ENCODE peak calls at places on chromosomes 16 and 17, in five cellular contexts. H is PC-9; E is ovary; A is CD4-positive, alpha-beta memory T cell; K is heart right ventricle. L is an unnamed sample.

GRCh38 chr16:8260140-8260539 is 330.2 kb downstream of the TMEM114 start:
- DNase-seq in H (no peak), E (no peak), A (no peak), K (no peak), L (no peak)

GRCh38 chr17:82244413-82245140 is 15.7 kb downstream of the SLC16A3 start:
- DNase-seq in H (no peak), E (no peak), A (no peak), K (no peak), L (no peak)

GRCh38 chr17:35577826-35578194 is 561 bp downstream of the PEX12 start:
- DNase-seq in H (no peak), E (no peak), A (no peak), K (no peak), L (no peak)

GRCh38 chr17:17098426-17099035 is 56.3 kb downstream of the MPRIP start:
- DNase-seq in H (no peak), E (peak; percentile 63), A (no peak), K (peak; percentile 79), L (no peak)

GRCh38 chr16:10902999-10903398 is 26.0 kb downstream of the CIITA start:
- DNase-seq in H (no peak), E (no peak), A (no peak), K (no peak), L (no peak)

GRCh38 chr16:1276580-1276878 is 20.7 kb downstream of the TPSD1 start:
- DNase-seq in H (no peak), E (no peak), A (no peak), K (no peak), L (no peak)

GRCh38 chr17:49994085-49995054 is 654 bp downstream of the DLX3 start:
- DNase-seq in H (peak; percentile 18), E (no peak), A (no peak), K (no peak), L (no peak)

GRCh38 chr17:45316271-45317112 is at the start of gene MAP3K14:
- DNase-seq in H (peak; percentile 55), E (peak; percentile 73), A (peak; percentile 71), K (peak; percentile 60), L (peak; percentile 75)

GRCh38 chr17:52106638-52107261 is 51.8 kb downstream of the CA10 start:
- DNase-seq in H (peak; percentile 13), E (peak; percentile 60), A (peak; percentile 5), K (peak; percentile 8), L (peak; percentile 50)

GRCh38 chr17:75864448-75864871 is 9.3 kb upstream of the WBP2 start:
- DNase-seq in H (no peak), E (peak; percentile 86), A (peak; percentile 50), K (peak; percentile 84), L (peak; percentile 53)

GRCh38 chr17:1227917-1228751 is 42.1 kb upstream of the BHLHA9 start:
- DNase-seq in H (no peak), E (no peak), A (peak; percentile 22), K (peak; percentile 36), L (no peak)
- H3K27me3 ChIP-seq in H (peaks cover 35% of the 10 kb centered on the region), E (peaks cover 2% of the 10 kb centered on the region), A (no peaks in the 10 kb centered on the region), K (peaks cover 10% of the 10 kb centered on the region), L (peaks cover 60% of the 10 kb centered on the region)

GRCh38 chr17:38463451-38463858 is 35.2 kb downstream of the ARHGAP23 start:
- DNase-seq in H (no peak), E (no peak), A (no peak), K (peak; percentile 59), L (no peak)
- H3K27ac ChIP-seq in H (no peak overlapping the region), E (peak overlapping the region; percentile 91), A (no peak overlapping the region), K (peak overlapping the region; percentile 94), L (peak overlapping the region; percentile 85)

DNA sequence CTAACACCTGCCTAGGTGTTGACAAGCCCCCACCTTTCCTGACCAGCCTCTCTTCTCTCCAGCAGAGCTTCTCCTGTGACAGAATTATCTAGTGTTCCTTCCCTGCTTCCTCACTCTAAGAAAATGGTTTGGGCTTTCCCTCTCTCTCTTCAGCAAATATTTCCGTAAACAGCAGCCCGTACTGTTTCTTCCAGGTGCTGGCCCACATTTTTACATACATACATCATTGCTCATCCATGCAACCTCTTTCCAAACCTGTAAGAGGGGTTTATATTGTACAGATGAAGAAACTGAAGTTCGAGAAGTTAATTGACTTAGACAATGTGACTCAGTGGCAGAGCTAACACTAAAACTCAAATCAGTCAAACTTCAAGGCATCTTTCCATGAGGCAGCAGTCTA is 569 bp upstream of the TEKT3 start:
- DNase-seq in H (no peak), E (no peak), A (no peak), K (no peak), L (no peak)
- H3K4me3 ChIP-seq in H (no peak overlapping the region), E (peak overlapping the region; percentile 50), A (no peak overlapping the region), K (peak overlapping the region; percentile 59), L (peak overlapping the region; percentile 58)

GRCh38 chr17:79243603-79243990 is 169.0 kb downstream of the ENGASE start:
- DNase-seq in H (no peak), E (no peak), A (no peak), K (no peak), L (no peak)

GRCh38 chr17:79243996-79244395 is 169.4 kb downstream of the ENGASE start:
- DNase-seq in H (no peak), E (no peak), A (no peak), K (no peak), L (no peak)

GRCh38 chr17:79244665-79245064 is 170.0 kb downstream of the ENGASE start:
- DNase-seq in H (no peak), E (no peak), A (no peak), K (no peak), L (no peak)

GRCh38 chr17:79242393-79242792 is 167.8 kb downstream of the ENGASE start:
- DNase-seq in H (no peak), E (no peak), A (no peak), K (no peak), L (no peak)

DNA sequence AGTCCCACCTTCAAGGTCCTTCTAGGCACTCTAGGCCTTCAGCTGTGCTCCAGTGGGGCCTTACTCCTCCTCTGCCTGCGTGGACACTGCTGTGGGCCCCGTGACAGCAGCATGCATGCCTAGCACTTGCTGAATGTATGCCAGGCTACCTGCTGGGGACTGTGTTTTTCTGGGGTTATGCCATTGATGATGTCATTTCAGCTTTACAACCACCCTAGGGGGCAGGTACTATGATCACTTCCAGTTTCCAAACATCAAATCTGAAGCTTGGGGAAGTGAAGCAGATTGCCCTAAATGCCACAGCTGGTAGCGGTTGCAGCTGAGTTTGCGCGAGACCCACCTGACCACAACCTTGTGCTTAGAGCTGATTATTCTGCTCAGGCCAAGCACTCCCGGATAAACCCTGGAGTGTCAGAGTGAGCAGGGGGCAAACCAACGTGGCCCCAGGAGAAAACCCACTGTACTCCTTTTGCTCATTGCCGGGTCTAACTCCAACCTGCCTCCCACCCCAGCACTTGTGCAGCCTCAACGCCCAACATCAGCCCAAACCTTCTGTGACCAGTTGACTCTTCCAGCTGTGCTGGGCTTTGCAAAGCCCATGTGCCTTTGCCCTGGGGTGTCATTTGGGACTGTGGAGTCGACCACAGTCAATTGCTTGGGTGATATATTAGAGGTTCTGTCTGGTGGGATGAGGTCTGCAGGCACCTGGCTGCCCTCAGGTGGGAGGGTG is 168.4 kb downstream of the ENGASE start:
- DNase-seq in H (no peak), E (no peak), A (no peak), K (no peak), L (no peak)
- H3K27me3 ChIP-seq in H (peaks cover 76% of the 10 kb centered on the region), E (no peaks in the 10 kb centered on the region), A (no peaks in the 10 kb centered on the region), K (no peaks in the 10 kb centered on the region), L (no peaks in the 10 kb centered on the region)

DNA sequence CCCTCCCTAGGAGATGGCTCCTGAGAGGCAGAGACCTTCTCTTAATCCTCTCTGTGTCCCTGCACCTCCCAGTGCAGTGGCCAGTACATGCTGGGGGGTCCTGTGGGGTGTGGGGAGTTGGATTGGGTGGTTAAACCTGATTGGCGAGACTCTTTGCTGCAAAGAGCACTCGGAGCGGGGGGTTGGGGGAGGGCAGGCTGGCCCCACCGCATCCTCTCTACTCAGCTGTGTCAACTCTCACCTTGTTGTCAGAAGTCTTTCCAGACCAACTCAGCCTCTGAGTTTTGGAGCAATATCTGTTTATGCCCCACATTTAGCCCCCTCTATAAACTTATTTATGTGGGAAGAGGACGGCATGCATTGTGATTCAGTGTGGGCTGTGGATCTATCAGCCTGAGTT is 40.0 kb downstream of the SMARCE1 start:
- DNase-seq in H (no peak), E (no peak), A (peak; percentile 74), K (no peak), L (no peak)
- H3K27ac ChIP-seq in H (no peak overlapping the region), E (no peak overlapping the region), A (peak overlapping the region; percentile 97), K (no peak overlapping the region), L (no peak overlapping the region)

GRCh38 chr16:88970095-88970494 is 6.9 kb downstream of the CBFA2T3 start:
- DNase-seq in H (no peak), E (no peak), A (no peak), K (no peak), L (no peak)
- H3K4me3 ChIP-seq in H (no peak overlapping the region), E (no peak overlapping the region), A (no peak overlapping the region), K (no peak overlapping the region), L (no peak overlapping the region)

GRCh38 chr16:51134876-51135275 is 16.2 kb downstream of the SALL1 start:
- DNase-seq in H (no peak), E (no peak), A (no peak), K (no peak), L (no peak)
- H3K27me3 ChIP-seq in H (peaks cover 74% of the 10 kb centered on the region), E (no peaks in the 10 kb centered on the region), A (no peaks in the 10 kb centered on the region), K (peaks cover 11% of the 10 kb centered on the region), L (peaks cover 30% of the 10 kb centered on the region)

DNA sequence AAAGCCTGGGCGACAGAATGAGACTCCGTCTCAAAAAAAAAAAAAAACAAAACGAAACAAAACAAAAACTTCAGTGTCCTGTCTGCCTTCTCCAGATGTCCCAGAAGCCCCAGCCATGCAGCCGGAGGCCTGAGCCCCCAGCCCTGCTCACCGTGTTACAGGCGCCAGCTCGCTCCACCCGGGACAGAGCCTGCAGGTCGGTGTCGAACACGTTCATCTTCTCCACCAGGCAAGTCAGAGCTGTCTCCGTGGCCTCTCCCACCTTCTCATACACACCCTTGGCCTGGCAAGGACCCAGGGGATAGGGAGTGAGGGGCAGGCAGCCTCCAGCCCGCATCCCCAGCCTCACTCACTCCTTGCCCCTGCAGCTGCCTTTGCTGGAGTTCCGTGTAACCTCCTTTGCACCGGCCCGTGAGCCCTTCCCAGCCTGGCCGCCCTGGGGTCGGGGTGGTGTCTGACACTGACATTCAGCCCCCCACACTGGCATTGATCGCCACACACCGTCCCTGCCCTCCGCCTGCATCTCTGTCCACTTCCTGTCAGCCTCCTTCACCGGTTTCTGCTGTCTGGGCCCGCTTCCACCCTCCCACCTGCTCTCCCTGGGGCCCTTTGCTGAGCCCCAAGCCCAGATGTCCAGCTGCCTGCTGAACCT is 20.9 kb downstream of the ATP2A3 start:
- DNase-seq in H (no peak), E (no peak), A (no peak), K (no peak), L (no peak)
- H3K27ac ChIP-seq in H (no peak overlapping the region), E (no peak overlapping the region), A (no peak overlapping the region), K (no peak overlapping the region), L (no peak overlapping the region)

GRCh38 chr17:78789149-78789662 is 7.1 kb upstream of the CYTH1 start:
- DNase-seq in H (no peak), E (peak; percentile 14), A (no peak), K (no peak), L (no peak)
- H3K4me3 ChIP-seq in H (no peak overlapping the region), E (no peak overlapping the region), A (no peak overlapping the region), K (no peak overlapping the region), L (no peak overlapping the region)

L was measured in stomach.